ENCODE peak calls at places on chromosomes 13 and 19, in nine cellular contexts. Z, Q, J, Y, T, B, U, I and K are unnamed samples.

GRCh38 chr19:46081928-46082727 is 41.3 kb upstream of the IGFL4 start:
- DNase-seq in Z (peak), Q (peak), J (no peak), Y (peak), T (peak), B (peak), U (no peak), I (peak), K (no peak)

GRCh38 chr19:6528544-6529121 is 2.2 kb upstream of the TNFSF9 start:
- DNase-seq in Z (no peak), Q (no peak), J (peak), Y (peak), T (no peak), B (no peak), U (peak), I (peak), K (no peak)

GRCh38 chr19:10736916-10737551 is 19.2 kb downstream of the DNM2 start:
- DNase-seq in Z (no peak), Q (no peak), J (no peak), Y (no peak), T (no peak), B (no peak), U (no peak), I (peak), K (no peak)

GRCh38 chr19:33734913-33735312 is 61.8 kb upstream of the KCTD15 start:
- DNase-seq in Z (peak), Q (no peak), J (peak), Y (no peak), T (no peak), B (no peak), U (no peak), I (no peak), K (no peak)

GRCh38 chr13:112067871-112068305 is 939 bp downstream of the SOX1 start:
- DNase-seq in Z (no peak), Q (no peak), J (no peak), Y (peak), T (no peak), B (no peak), U (no peak), I (peak), K (no peak)

GRCh38 chr13:52160053-52160452 is 656 bp upstream of the NEK3 start:
- DNase-seq in Z (no peak), Q (no peak), J (no peak), Y (no peak), T (no peak), B (no peak), U (no peak), I (no peak), K (no peak)

GRCh38 chr13:19959141-19959830 is 759 bp downstream of the ZMYM2 start:
- DNase-seq in Z (no peak), Q (peak), J (peak), Y (peak), T (peak), B (peak), U (peak), I (peak), K (peak)

GRCh38 chr19:50290775-50291174 is 38.4 kb downstream of the KCNC3 start:
- DNase-seq in Z (no peak), Q (no peak), J (no peak), Y (no peak), T (no peak), B (no peak), U (no peak), I (no peak), K (no peak)

GRCh38 chr19:11479470-11480080 is 1.3 kb downstream of the ELAVL3 start:
- DNase-seq in Z (no peak), Q (peak), J (no peak), Y (peak), T (no peak), B (peak), U (no peak), I (peak), K (peak)

GRCh38 chr19:3516675-3517207 is 10.6 kb downstream of the FZR1 start:
- DNase-seq in Z (peak), Q (peak), J (no peak), Y (no peak), T (no peak), B (no peak), U (no peak), I (no peak), K (no peak)

GRCh38 chr13:113646921-113647340 is 11.1 kb downstream of the ATP4B start:
- DNase-seq in Z (no peak), Q (no peak), J (no peak), Y (no peak), T (no peak), B (no peak), U (no peak), I (no peak), K (no peak)

GRCh38 chr19:29687897-29688728 is 22.9 kb downstream of the PLEKHF1 start:
- DNase-seq in Z (peak), Q (peak), J (no peak), Y (peak), T (peak), B (peak), U (no peak), I (no peak), K (peak)

GRCh38 chr13:114134111-114134943 is 1.9 kb upstream of the RASA3 start:
- DNase-seq in Z (no peak), Q (no peak), J (no peak), Y (no peak), T (no peak), B (no peak), U (peak), I (no peak), K (no peak)

GRCh38 chr19:44684892-44685847 is 13.8 kb upstream of the CEACAM16 start:
- DNase-seq in Z (no peak), Q (peak), J (peak), Y (peak), T (peak), B (peak), U (no peak), I (peak), K (peak)

GRCh38 chr13:97809576-97809975 is 143.9 kb upstream of the IPO5 start:
- DNase-seq in Z (no peak), Q (peak), J (no peak), Y (peak), T (peak), B (no peak), U (no peak), I (no peak), K (no peak)

GRCh38 chr13:91647361-91647970 is 249.0 kb downstream of the GPC5 start:
- DNase-seq in Z (peak), Q (peak), J (peak), Y (peak), T (no peak), B (peak), U (no peak), I (peak), K (no peak)

GRCh38 chr13:49046534-49046933 is 70.8 kb downstream of the FNDC3A start:
- DNase-seq in Z (no peak), Q (no peak), J (no peak), Y (peak), T (no peak), B (no peak), U (no peak), I (no peak), K (no peak)

GRCh38 chr19:42178791-42179500 is 38.5 kb downstream of the DEDD2 start:
- DNase-seq in Z (no peak), Q (no peak), J (no peak), Y (no peak), T (no peak), B (no peak), U (no peak), I (peak), K (no peak)

GRCh38 chr13:20814224-20814910 is 40.6 kb upstream of the EEF1AKMT1 start:
- DNase-seq in Z (peak), Q (peak), J (peak), Y (peak), T (peak), B (peak), U (peak), I (peak), K (peak)

GRCh38 chr19:54208784-54209057 is 8.1 kb downstream of the RPS9 start:
- DNase-seq in Z (no peak), Q (peak), J (no peak), Y (peak), T (no peak), B (peak), U (no peak), I (peak), K (no peak)

GRCh38 chr19:1471514-1472107 is 7.4 kb downstream of the C19orf25 start:
- DNase-seq in Z (no peak), Q (no peak), J (no peak), Y (no peak), T (no peak), B (peak), U (no peak), I (no peak), K (peak)

GRCh38 chr13:113469582-113469981 is 16.3 kb upstream of the ADPRHL1 start:
- DNase-seq in Z (no peak), Q (no peak), J (no peak), Y (no peak), T (no peak), B (no peak), U (no peak), I (no peak), K (no peak)

GRCh38 chr19:5107432-5108122 is 138.7 kb downstream of the KDM4B start:
- DNase-seq in Z (no peak), Q (no peak), J (no peak), Y (no peak), T (no peak), B (no peak), U (no peak), I (no peak), K (no peak)